ENCODE peak calls at places on chromosomes 2 and 18, in four cellular contexts. N, H, L and J are unnamed samples.

GRCh38 chr2:208373460-208374089 is 33.0 kb upstream of the PTH2R start:
- DNase-seq in N (peak), H (no peak), L (peak), J (peak)

GRCh38 chr18:31658670-31659573 is 25.5 kb downstream of the B4GALT6 start:
- DNase-seq in N (no peak), H (no peak), L (no peak), J (no peak)

GRCh38 chr2:167110345-167110744 is 222.1 kb downstream of the XIRP2 start:
- DNase-seq in N (no peak), H (no peak), L (no peak), J (no peak)

GRCh38 chr18:75923169-75923568 is 495.7 kb upstream of the SMIM21 start:
- DNase-seq in N (peak), H (no peak), L (peak), J (no peak)

GRCh38 chr2:31969178-31969577 is 41.6 kb downstream of the MEMO1 start:
- DNase-seq in N (no peak), H (no peak), L (no peak), J (no peak)

GRCh38 chr18:14936313-14936712 is 188.3 kb downstream of the ANKRD30B start:
- DNase-seq in N (no peak), H (no peak), L (no peak), J (no peak)

GRCh38 chr2:96693286-96694200 is 46.3 kb downstream of the LMAN2L start:
- DNase-seq in N (no peak), H (no peak), L (no peak), J (no peak)

GRCh38 chr18:31065036-31065773 is 22.7 kb upstream of the DSC3 start:
- DNase-seq in N (no peak), H (no peak), L (no peak), J (no peak)